ENCODE peak calls at places on chromosomes 3 and 15, in five cellular contexts. P, L, H, M and Q are unnamed samples.

GRCh38 chr3:426056-426455 is 229.5 kb downstream of the CHL1 start:
- DNase-seq in H (no peak), L (peak; percentile 33), M (no peak), P (no peak), Q (no peak)

GRCh38 chr3:128432898-128433629 is 33.6 kb downstream of the DNAJB8 start:
- DNase-seq in L (no peak), P (no peak), H (no peak), M (no peak), Q (no peak)

GRCh38 chr15:87326274-87326673 is 930.3 kb downstream of the NTRK3 start:
- DNase-seq in P (no peak), M (no peak), H (no peak), L (no peak), Q (no peak)

GRCh38 chr3:34843479-34843870 is 795.9 kb upstream of the ARPP21 start:
- DNase-seq in H (no peak), M (no peak), P (no peak), L (no peak), Q (no peak)

GRCh38 chr3:194250104-194251002 is 100.8 kb downstream of the CPN2 start:
- DNase-seq in L (no peak), M (no peak), P (no peak), H (no peak), Q (no peak)

GRCh38 chr3:138186216-138186615 is 885 bp upstream of the ARMC8 start:
- DNase-seq in M (peak; percentile 44), H (no peak), L (no peak), P (no peak), Q (no peak)

GRCh38 chr3:113211370-113212154 is at the start of gene BOC:
- DNase-seq in L (peak; percentile 34), H (peak; percentile 69), M (no peak), P (no peak), Q (no peak)

GRCh38 chr3:124559650-124560405 is 170.4 kb upstream of the UMPS start:
- DNase-seq in L (peak; percentile 33), P (no peak), H (peak; percentile 79), M (peak; percentile 58), Q (peak; percentile 46)

GRCh38 chr3:157280786-157281185 is 120.8 kb upstream of the CCNL1 start:
- DNase-seq in L (no peak), M (no peak), P (no peak), H (no peak), Q (no peak)

GRCh38 chr3:84108442-84108971 is 850.3 kb upstream of the CADM2 start:
- DNase-seq in H (no peak), M (peak; percentile 22), L (peak; percentile 90), P (no peak), Q (no peak)

GRCh38 chr3:144480520-144480919 is 508.9 kb downstream of the DIPK2A start:
- DNase-seq in M (no peak), L (no peak), H (no peak), P (no peak), Q (no peak)

GRCh38 chr3:149515242-149515641 is 40.7 kb downstream of the TM4SF4 start:
- DNase-seq in L (no peak), P (no peak), M (no peak), H (no peak), Q (no peak)

GRCh38 chr3:50583897-50584296 is 14.6 kb downstream of the HEMK1 start:
- DNase-seq in P (no peak), H (no peak), M (no peak), L (no peak), Q (no peak)

GRCh38 chr3:141955163-141955562 is 78.7 kb downstream of the ATP1B3 start:
- DNase-seq in L (no peak), H (no peak), P (no peak), M (no peak), Q (no peak)

GRCh38 chr3:94303266-94303665 is 240.4 kb downstream of the NSUN3 start:
- DNase-seq in M (no peak), P (no peak), H (no peak), L (no peak), Q (no peak)

GRCh38 chr3:179852117-179852886 is 184.4 kb downstream of the PEX5L start:
- DNase-seq in M (no peak), L (no peak), P (no peak), H (peak; percentile 47), Q (peak; percentile 72)

GRCh38 chr15:74378853-74379252 is 11.4 kb upstream of the CYP11A1 start:
- DNase-seq in M (no peak), H (no peak), L (peak; percentile 79), P (no peak), Q (no peak)

GRCh38 chr3:10955694-10956453 is 36.7 kb upstream of the SLC6A1 start:
- DNase-seq in P (no peak), L (no peak), M (no peak), H (no peak), Q (no peak)